ENCODE peak calls at places on chromosome 16, in seven cellular contexts. G is IMR-90, T is H1, J is neuronal stem cell, Q is mesendoderm, F is trophoblast cell, M is mesenchymal stem cell. U is an unnamed sample.
A peak's percentile ranks its signal among the peaks of the same experiment; 100 is the strongest.

GRCh38 chr16:25481636-25482035 is 210.1 kb upstream of the HS3ST4 start:
- DNase-seq in G (no peak), T (peak; percentile 25), J (peak; percentile 4), Q (peak; percentile 96), F (peak; percentile 92), M (no peak), U (peak; percentile 38)

GRCh38 chr16:59941581-59941980 is 1207.5 kb upstream of the GOT2 start:
- DNase-seq in G (no peak), T (no peak), J (no peak), Q (no peak), F (no peak), M (no peak), U (no peak)

GRCh38 chr16:81220369-81220768 is 18.1 kb upstream of the BCO1 start:
- DNase-seq in G (no peak), T (no peak), J (no peak), Q (no peak), F (peak; percentile 89), M (no peak), U (no peak)

GRCh38 chr16:69861276-69862030 is 89.7 kb upstream of the CLEC18A start:
- DNase-seq in G (peak; percentile 75), T (no peak), J (no peak), Q (no peak), F (no peak), M (peak; percentile 63), U (no peak)

GRCh38 chr16:22813223-22813945 is 578 bp upstream of the HS3ST2 start:
- DNase-seq in G (peak; percentile 7), T (peak; percentile 61), J (peak; percentile 82), Q (peak; percentile 87), F (peak; percentile 22), M (peak; percentile 15), U (peak; percentile 88)

GRCh38 chr16:73371584-73372319 is 323.8 kb upstream of the ZFHX3 start:
- DNase-seq in G (no peak), T (no peak), J (no peak), Q (no peak), F (no peak), M (no peak), U (no peak)

GRCh38 chr16:379183-379960 is 2.4 kb downstream of the PGAP6 start:
- DNase-seq in G (no peak), T (peak; percentile 69), J (no peak), Q (peak; percentile 84), F (peak; percentile 48), M (no peak), U (peak; percentile 98)

GRCh38 chr16:62068747-62069146 is 32.5 kb upstream of the CDH8 start:
- DNase-seq in G (no peak), T (no peak), J (no peak), Q (peak; percentile 44), F (peak; percentile 3), M (no peak), U (peak; percentile 36)

GRCh38 chr16:54125751-54126655 is 160.6 kb downstream of the IRX3 start:
- DNase-seq in G (no peak), T (no peak), J (no peak), Q (no peak), F (peak; percentile 84), M (no peak), U (no peak)

GRCh38 chr16:15682105-15682570 is 32.1 kb downstream of the NDE1 start:
- DNase-seq in G (peak; percentile 84), T (no peak), J (peak; percentile 11), Q (peak; percentile 81), F (peak; percentile 76), M (peak; percentile 94), U (peak; percentile 55)

GRCh38 chr16:74291577-74292208 is 4.9 kb upstream of the PSMD7 start:
- DNase-seq in G (peak; percentile 49), T (no peak), J (no peak), Q (no peak), F (no peak), M (peak; percentile 32), U (no peak)

GRCh38 chr16:89326721-89327120 is 109.2 kb downstream of the ZNF778 start:
- DNase-seq in G (no peak), T (no peak), J (no peak), Q (peak; percentile 77), F (no peak), M (no peak), U (no peak)

GRCh38 chr16:2003231-2003826 is 6.3 kb downstream of the ZNF598 start:
- DNase-seq in G (no peak), T (no peak), J (no peak), Q (no peak), F (no peak), M (no peak), U (no peak)

GRCh38 chr16:4936181-4936990 is 562 bp downstream of the PPL start:
- DNase-seq in G (no peak), T (no peak), J (no peak), Q (peak; percentile 57), F (no peak), M (no peak), U (peak; percentile 71)

GRCh38 chr16:86211800-86212199 is 298.5 kb upstream of the FOXF1 start:
- DNase-seq in G (no peak), T (no peak), J (no peak), Q (no peak), F (no peak), M (no peak), U (no peak)
- H2BK120ac ChIP-seq in G (no peak overlapping the region), T (no peak overlapping the region), J (no peak overlapping the region), Q (no peak overlapping the region), F (no peak overlapping the region), M (no peak overlapping the region), U (no peak overlapping the region)

GRCh38 chr16:78878570-78878969 is 722.0 kb downstream of the MAF start:
- DNase-seq in G (no peak), T (no peak), J (no peak), Q (no peak), F (no peak), M (no peak), U (no peak)
- H2BK120ac ChIP-seq in G (no peak overlapping the region), T (no peak overlapping the region), J (no peak overlapping the region), Q (no peak overlapping the region), F (no peak overlapping the region), M (no peak overlapping the region), U (no peak overlapping the region)

DNA sequence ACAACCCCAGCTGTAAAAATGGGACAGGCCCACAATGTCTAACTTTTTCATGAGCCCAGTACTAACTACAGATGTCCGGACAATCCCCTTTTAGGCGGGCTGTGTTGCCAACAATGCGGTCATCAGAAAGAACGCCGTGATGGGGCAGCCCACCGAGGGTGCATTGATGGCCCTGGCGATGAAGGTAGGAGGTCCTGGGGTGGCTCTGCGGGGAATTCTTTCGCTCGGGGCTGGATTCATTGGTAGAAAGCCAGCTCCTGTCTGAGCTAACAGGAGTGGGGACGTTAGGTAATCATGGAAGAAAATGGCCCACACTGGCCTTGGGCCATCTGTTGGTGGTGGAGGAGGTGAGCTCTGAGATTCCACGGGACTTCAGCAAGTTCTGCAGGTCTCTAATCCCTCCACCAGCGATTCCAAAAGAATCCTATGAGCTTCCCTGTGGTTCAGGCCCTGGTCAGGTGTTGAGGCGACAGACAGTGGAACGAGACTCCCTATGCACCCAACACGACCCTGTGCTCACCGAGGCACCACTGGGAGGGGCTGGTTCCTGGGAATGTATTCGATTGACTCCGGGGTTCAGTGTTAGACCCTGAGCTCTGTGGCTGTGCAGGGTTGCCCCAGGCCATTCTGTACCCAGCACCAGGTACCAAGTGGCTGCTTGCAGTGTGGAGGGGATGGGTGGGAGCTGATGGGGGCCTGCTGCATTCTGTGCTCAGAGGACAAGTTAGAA is 61.9 kb downstream of the MEAK7 start:
- DNase-seq in G (no peak), T (no peak), J (no peak), Q (peak; percentile 64), F (no peak), M (no peak), U (no peak)
- H2BK120ac ChIP-seq in G (no peak overlapping the region), T (no peak overlapping the region), J (no peak overlapping the region), Q (no peak overlapping the region), F (no peak overlapping the region), M (no peak overlapping the region), U (no peak overlapping the region)

GRCh38 chr16:49604602-49605001 is 231.0 kb downstream of the C16orf78 start:
- DNase-seq in G (no peak), T (no peak), J (no peak), Q (no peak), F (no peak), M (no peak), U (peak; percentile 10)
- H2BK120ac ChIP-seq in G (no peak overlapping the region), T (no peak overlapping the region), J (no peak overlapping the region), Q (no peak overlapping the region), F (no peak overlapping the region), M (no peak overlapping the region), U (no peak overlapping the region)

GRCh38 chr16:21179983-21180365 is 21.5 kb downstream of the LDAF1 start:
- DNase-seq in G (no peak), T (no peak), J (no peak), Q (no peak), F (no peak), M (no peak), U (no peak)
- H2BK120ac ChIP-seq in G (no peak overlapping the region), T (no peak overlapping the region), J (no peak overlapping the region), Q (no peak overlapping the region), F (no peak overlapping the region), M (no peak overlapping the region), U (no peak overlapping the region)

GRCh38 chr16:55737966-55738365 is 82.2 kb downstream of the SLC6A2 start:
- DNase-seq in G (no peak), T (no peak), J (no peak), Q (no peak), F (no peak), M (no peak), U (no peak)

GRCh38 chr16:55737318-55737717 is 81.5 kb downstream of the SLC6A2 start:
- DNase-seq in G (no peak), T (no peak), J (no peak), Q (no peak), F (no peak), M (no peak), U (no peak)

GRCh38 chr16:55734665-55735064 is 78.9 kb downstream of the SLC6A2 start:
- DNase-seq in G (no peak), T (no peak), J (no peak), Q (peak; percentile 62), F (peak; percentile 68), M (no peak), U (peak; percentile 5)

GRCh38 chr16:55732496-55732895 is 76.7 kb downstream of the SLC6A2 start:
- DNase-seq in G (no peak), T (no peak), J (no peak), Q (no peak), F (no peak), M (no peak), U (no peak)

GRCh38 chr16:55735120-55735781 is 79.5 kb downstream of the SLC6A2 start:
- DNase-seq in G (no peak), T (no peak), J (no peak), Q (peak; percentile 40), F (peak; percentile 71), M (no peak), U (peak; percentile 5)
- H2BK120ac ChIP-seq in G (no peak overlapping the region), T (no peak overlapping the region), J (no peak overlapping the region), Q (no peak overlapping the region), F (no peak overlapping the region), M (no peak overlapping the region), U (no peak overlapping the region)

DNA sequence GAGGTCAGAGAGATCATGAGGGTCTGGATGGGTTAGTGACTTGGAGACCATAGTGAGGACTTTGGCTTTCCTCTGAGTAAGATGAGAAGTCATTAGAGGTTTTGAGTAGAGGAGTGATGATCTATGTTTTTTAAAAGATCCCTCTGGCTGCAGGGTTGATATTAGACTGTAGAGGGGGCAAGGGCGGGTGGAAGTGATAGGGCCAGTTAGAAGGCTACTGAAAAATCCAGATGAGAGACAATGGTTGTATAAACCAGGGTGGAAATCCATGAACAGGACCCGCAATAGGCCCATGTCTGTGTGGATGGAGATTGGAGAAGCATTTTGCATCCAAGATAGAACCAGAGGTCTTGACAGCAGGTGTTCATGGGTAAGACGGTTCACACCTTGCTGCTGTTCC is 9.8 kb downstream of the ITGAL start:
- DNase-seq in G (no peak), T (no peak), J (no peak), Q (no peak), F (no peak), M (no peak), U (no peak)
- H2BK120ac ChIP-seq in G (no peak overlapping the region), T (no peak overlapping the region), J (no peak overlapping the region), Q (no peak overlapping the region), F (no peak overlapping the region), M (no peak overlapping the region), U (no peak overlapping the region)

U was measured in H9.